ENCODE peak calls at places on chromosomes 11 and 22, in six cellular contexts. Q, B, D, S, C and E are unnamed samples.

GRCh38 chr11:119666463-119667131 is 62.4 kb downstream of the NECTIN1 start:
- DNase-seq in Q (peak), S (peak), B (no peak), C (peak), D (peak), E (peak)

GRCh38 chr11:12675951-12676711 is 1.9 kb downstream of the TEAD1 start:
- DNase-seq in C (no peak), D (peak), S (no peak), Q (no peak), B (no peak), E (no peak)

GRCh38 chr11:46322759-46323158 is 24.5 kb upstream of the DGKZ start:
- DNase-seq in B (no peak), D (no peak), C (no peak), S (peak), Q (no peak), E (peak)

GRCh38 chr11:63478896-63479295 is 12.1 kb downstream of the PLAAT5 start:
- DNase-seq in S (peak), D (peak), C (peak), B (peak), Q (peak), E (peak)

GRCh38 chr11:105935791-105936190 is 86.2 kb downstream of the MSANTD4 start:
- DNase-seq in Q (no peak), C (no peak), S (no peak), B (no peak), D (no peak), E (no peak)

GRCh38 chr11:69144719-69145365 is 10.9 kb upstream of the SMIM38 start:
- DNase-seq in Q (no peak), D (no peak), S (no peak), C (no peak), B (no peak), E (no peak)

GRCh38 chr11:93570759-93571413 is 27.7 kb upstream of the SMCO4 start:
- DNase-seq in B (no peak), D (no peak), S (peak), C (peak), Q (peak), E (no peak)

GRCh38 chr11:10498022-10498400 is 42.9 kb downstream of the AMPD3 start:
- DNase-seq in D (no peak), Q (no peak), B (no peak), S (no peak), C (no peak), E (no peak)

GRCh38 chr11:119964136-119965025 is 173.5 kb downstream of the TRIM29 start:
- DNase-seq in C (no peak), S (no peak), Q (no peak), D (no peak), B (no peak), E (no peak)

GRCh38 chr11:1111545-1112212 is 37.0 kb downstream of the MUC2 start:
- DNase-seq in B (no peak), D (no peak), S (no peak), Q (no peak), C (no peak), E (no peak)

GRCh38 chr11:1112351-1113191 is 37.9 kb downstream of the MUC2 start:
- DNase-seq in Q (no peak), D (no peak), S (no peak), C (no peak), B (no peak), E (no peak)

GRCh38 chr11:1116104-1116503 is 41.4 kb downstream of the MUC2 start:
- DNase-seq in B (no peak), S (no peak), Q (no peak), C (no peak), D (no peak), E (no peak)

GRCh38 chr11:1116666-1117390 is 40.9 kb upstream of the MUC5AC start:
- DNase-seq in C (no peak), S (no peak), Q (no peak), D (no peak), B (no peak), E (no peak)

GRCh38 chr11:1113405-1114201 is 38.9 kb downstream of the MUC2 start:
- DNase-seq in S (no peak), B (no peak), D (no peak), C (no peak), Q (no peak), E (peak)
- TF ChIP-seq CHD2 in S (no peak), B (no peak), D (no peak), C (no peak), Q (no peak), E (no peak)

GRCh38 chr11:22787565-22788162 is 41.9 kb downstream of the SVIP start:
- DNase-seq in C (peak), D (peak), Q (peak), S (peak), B (no peak), E (no peak)
- TF ChIP-seq CHD2 in C (no peak), D (no peak), Q (no peak), S (no peak), B (no peak), E (no peak)

GRCh38 chr11:102171101-102171500 is 60.9 kb downstream of the YAP1 start:
- DNase-seq in B (no peak), D (no peak), S (no peak), C (no peak), Q (no peak), E (no peak)
- TF ChIP-seq CHD2 in B (no peak), D (no peak), S (no peak), C (no peak), Q (no peak), E (no peak)

DNA sequence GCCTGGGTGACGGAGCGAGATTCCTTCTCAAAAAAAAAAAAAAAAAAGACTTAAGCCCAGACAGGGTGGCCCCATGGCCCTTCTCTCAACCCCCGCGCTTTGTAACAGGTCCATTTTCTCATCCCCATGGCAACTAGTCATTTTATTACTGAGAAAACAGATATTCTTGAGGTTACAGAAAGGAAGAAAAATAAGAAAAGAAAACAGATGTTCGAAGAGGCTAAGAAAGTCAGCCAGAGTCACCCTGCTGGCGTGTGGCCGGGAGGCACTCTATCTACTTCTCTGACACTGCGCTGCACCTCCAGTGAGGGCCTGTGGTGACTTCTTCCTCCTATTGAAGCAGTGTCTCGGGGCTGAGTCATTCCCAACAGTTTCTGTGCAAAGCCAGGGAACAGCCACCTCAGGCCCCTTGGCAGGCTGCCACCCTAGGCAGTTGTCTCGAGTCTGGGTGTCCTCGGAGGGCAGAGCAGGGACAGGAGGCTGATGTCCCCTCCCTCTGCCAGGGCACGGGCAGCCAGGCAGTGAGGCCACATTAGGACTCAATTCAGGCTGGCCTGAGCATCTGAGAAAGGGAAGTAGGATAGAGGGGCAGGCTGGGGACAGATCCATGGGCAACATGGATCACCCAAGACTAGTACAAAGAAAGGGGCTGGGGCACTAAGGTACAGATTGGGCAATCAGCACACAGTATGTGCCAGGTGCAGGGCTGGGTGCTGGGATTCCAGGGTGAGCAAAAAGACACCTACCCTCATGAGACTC is 16.4 kb upstream of the SYVN1 start:
- DNase-seq in B (peak), D (peak), S (peak), Q (peak), C (peak), E (no peak)
- TF ChIP-seq CHD2 in B (no peak), D (no peak), S (no peak), Q (no peak), C (no peak), E (no peak)

GRCh38 chr11:75482931-75483469 is 42.7 kb downstream of the GDPD5 start:
- DNase-seq in B (no peak), Q (no peak), C (peak), S (no peak), D (no peak), E (no peak)
- TF ChIP-seq CHD2 in B (no peak), Q (no peak), C (no peak), S (no peak), D (no peak), E (no peak)

GRCh38 chr22:29914165-29914564 is 31.2 kb downstream of the MTMR3 start:
- DNase-seq in D (peak), B (no peak), C (no peak), Q (no peak), S (no peak), E (no peak)
- TF ChIP-seq CHD2 in D (no peak), B (no peak), C (no peak), Q (no peak), S (no peak), E (no peak)

GRCh38 chr11:6812391-6813005 is 13.0 kb upstream of the OR6A2 start:
- DNase-seq in D (peak), S (peak), Q (peak), C (peak), B (peak), E (no peak)
- TF ChIP-seq CHD2 in D (no peak), S (no peak), Q (no peak), C (no peak), B (no peak), E (no peak)

GRCh38 chr22:20646906-20647305 is 127.0 kb upstream of the SERPIND1 start:
- DNase-seq in B (no peak), C (no peak), S (no peak), Q (no peak), D (no peak), E (no peak)

GRCh38 chr22:20647586-20648305 is 126.2 kb upstream of the SERPIND1 start:
- DNase-seq in D (no peak), C (no peak), B (no peak), S (no peak), Q (no peak), E (no peak)

GRCh38 chr22:20650294-20651207 is 123.4 kb upstream of the SERPIND1 start:
- DNase-seq in D (no peak), S (no peak), B (no peak), C (no peak), Q (no peak), E (peak)

GRCh38 chr22:20646377-20646776 is 127.5 kb upstream of the SERPIND1 start:
- DNase-seq in B (no peak), Q (no peak), S (no peak), C (no peak), D (no peak), E (no peak)

GRCh38 chr22:20648306-20648903 is 125.5 kb upstream of the SERPIND1 start:
- DNase-seq in S (no peak), Q (no peak), C (no peak), B (no peak), D (no peak), E (peak)
- TF ChIP-seq CHD2 in S (no peak), Q (no peak), C (no peak), B (no peak), D (no peak), E (no peak)

GRCh38 chr11:130636672-130637463 is 188.4 kb downstream of the ADAMTS15 start:
- DNase-seq in D (no peak), S (no peak), C (peak), B (no peak), Q (peak), E (no peak)
- TF ChIP-seq CHD2 in D (no peak), S (no peak), C (no peak), B (no peak), Q (no peak), E (no peak)

DNA sequence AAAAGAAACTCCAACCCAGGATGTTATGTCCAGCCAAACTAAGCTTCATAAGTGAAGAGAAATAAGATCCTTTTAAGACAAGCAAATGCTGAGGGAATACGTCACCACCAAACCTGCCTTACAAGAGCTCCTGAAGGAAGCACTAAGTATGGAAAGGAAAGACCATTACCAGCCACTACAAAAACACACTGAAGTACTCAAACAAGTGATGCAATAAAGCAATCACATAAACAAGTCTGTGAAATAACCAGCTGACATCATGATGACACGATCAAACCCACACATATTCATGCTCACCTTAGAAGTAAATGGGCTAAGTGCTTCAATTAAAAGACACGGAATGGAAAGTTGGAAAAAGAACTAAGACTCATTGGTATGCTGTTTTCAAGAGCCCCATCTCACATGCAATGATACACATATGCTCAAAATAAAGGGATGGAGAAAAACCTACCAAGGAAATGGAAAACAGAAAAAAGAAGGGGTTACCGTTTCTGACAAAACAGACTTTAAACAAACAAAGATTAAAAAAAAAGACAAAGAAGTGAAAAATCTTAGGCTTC is 82.5 kb downstream of the GAB4 start:
- DNase-seq in B (no peak), D (no peak), Q (no peak), S (no peak), C (no peak), E (no peak)
- TF ChIP-seq CHD2 in B (no peak), D (no peak), Q (no peak), S (no peak), C (no peak), E (no peak)